ENCODE peak calls at places on chromosomes 7 and 10, in four cellular contexts. Y is PC-9, T is HFFc6, F is fibroblast of mammary gland. Z is an unnamed sample.

GRCh38 chr10:43043342-43043772 is 33.5 kb upstream of the RET start:
- DNase-seq in Y (no peak), T (no peak), F (no peak), Z (no peak)

GRCh38 chr7:115269486-115269885 is 347.6 kb downstream of the MDFIC start:
- DNase-seq in Y (no peak), T (no peak), F (peak), Z (no peak)

GRCh38 chr7:2466675-2467074 is 9.5 kb downstream of the GRIFIN start:
- DNase-seq in Y (no peak), T (no peak), F (no peak), Z (no peak)

GRCh38 chr10:130363899-130364298 is 227.7 kb downstream of the GLRX3 start:
- DNase-seq in Y (no peak), T (no peak), F (no peak), Z (no peak)

GRCh38 chr7:4225352-4225751 is 456.7 kb upstream of the FOXK1 start:
- DNase-seq in Y (no peak), T (no peak), F (no peak), Z (no peak)

GRCh38 chr7:121020652-121021051 is 32.1 kb downstream of the CPED1 start:
- DNase-seq in Y (peak), T (peak), F (peak), Z (no peak)

GRCh38 chr10:6068422-6068821 is 6.3 kb upstream of the IL2RA start:
- DNase-seq in Y (no peak), T (no peak), F (no peak), Z (peak)

GRCh38 chr7:86814980-86815379 is 171.3 kb downstream of the GRM3 start:
- DNase-seq in Y (no peak), T (no peak), F (peak), Z (no peak)

GRCh38 chr10:125850766-125851731 is 27.7 kb downstream of the BCCIP start:
- DNase-seq in Y (no peak), T (no peak), F (peak), Z (no peak)

GRCh38 chr10:89481662-89482061 is 53.7 kb downstream of the SLC16A12 start:
- DNase-seq in Y (peak), T (peak), F (peak), Z (no peak)

GRCh38 chr7:130912910-130913720 is 179.1 kb upstream of the KLF14 start:
- DNase-seq in Y (peak), T (peak), F (peak), Z (peak)

GRCh38 chr7:23072043-23072442 is 33.5 kb upstream of the KLHL7 start:
- DNase-seq in Y (no peak), T (peak), F (peak), Z (no peak)

GRCh38 chr7:156019776-156020565 is 207.7 kb upstream of the SHH start:
- DNase-seq in Y (no peak), T (no peak), F (no peak), Z (no peak)

GRCh38 chr7:157466473-157467261 is 129.9 kb downstream of the DNAJB6 start:
- DNase-seq in Y (no peak), T (no peak), F (no peak), Z (no peak)

GRCh38 chr10:86071758-86072157 is 294.8 kb downstream of the GRID1 start:
- DNase-seq in Y (no peak), T (no peak), F (no peak), Z (no peak)

GRCh38 chr7:146768941-146769340 is 652.3 kb downstream of the CNTNAP2 start:
- DNase-seq in Y (no peak), T (no peak), F (no peak), Z (no peak)

GRCh38 chr7:4215176-4215720 is 466.8 kb upstream of the FOXK1 start:
- DNase-seq in Y (no peak), T (no peak), F (no peak), Z (no peak)

GRCh38 chr7:5557920-5558401 is 134.3 kb upstream of the TNRC18 start:
- DNase-seq in Y (no peak), T (no peak), F (no peak), Z (peak)

GRCh38 chr7:73621168-73622063 is 2.9 kb downstream of the MLXIPL start:
- DNase-seq in Y (no peak), T (no peak), F (no peak), Z (no peak)

GRCh38 chr10:120473593-120473992 is 16.6 kb downstream of the PLPP4 start:
- DNase-seq in Y (no peak), T (no peak), F (no peak), Z (no peak)

GRCh38 chr7:45267262-45267661 is 109.7 kb downstream of the RAMP3 start:
- DNase-seq in Y (no peak), T (no peak), F (peak), Z (no peak)

GRCh38 chr10:88919041-88919440 is 33.5 kb downstream of the ACTA2 start:
- DNase-seq in Y (no peak), T (no peak), F (no peak), Z (no peak)

GRCh38 chr7:123995617-123996326 is 37.1 kb downstream of the TMEM229A start:
- DNase-seq in Y (no peak), T (no peak), F (no peak), Z (no peak)

GRCh38 chr7:124701955-124702354 is 63.6 kb downstream of the GPR37 start:
- DNase-seq in Y (no peak), T (no peak), F (no peak), Z (no peak)

GRCh38 chr10:133278577-133279265 is 2.1 kb upstream of the ADAM8 start:
- DNase-seq in Y (peak), T (peak), F (peak), Z (peak)
- TF ChIP-seq CTCF in Y (no peak), T (no peak), F (no peak), Z (no peak)

DNA sequence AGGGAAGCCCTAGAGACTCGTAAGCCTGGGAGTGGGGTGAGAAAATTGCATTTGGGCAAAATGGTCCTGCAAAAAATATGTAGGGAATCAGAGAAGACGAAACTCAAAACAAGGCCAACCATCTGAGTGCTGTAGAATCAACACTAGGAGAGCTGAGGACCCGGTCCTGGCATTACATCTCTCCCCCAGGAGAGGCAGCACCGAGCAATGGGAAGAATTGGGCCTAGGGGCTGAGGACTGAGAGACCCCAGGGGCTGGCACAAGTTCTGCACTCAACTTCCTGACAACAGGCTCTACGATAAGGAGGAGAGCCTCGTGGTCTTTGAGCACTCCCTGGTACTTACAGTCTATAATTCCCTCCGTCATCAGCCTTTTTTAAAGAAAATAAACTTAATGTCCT is 47.6 kb downstream of the BPGM start:
- DNase-seq in Y (no peak), T (no peak), F (no peak), Z (no peak)
- TF ChIP-seq CTCF in Y (peak), T (peak), F (peak), Z (no peak)

DNA sequence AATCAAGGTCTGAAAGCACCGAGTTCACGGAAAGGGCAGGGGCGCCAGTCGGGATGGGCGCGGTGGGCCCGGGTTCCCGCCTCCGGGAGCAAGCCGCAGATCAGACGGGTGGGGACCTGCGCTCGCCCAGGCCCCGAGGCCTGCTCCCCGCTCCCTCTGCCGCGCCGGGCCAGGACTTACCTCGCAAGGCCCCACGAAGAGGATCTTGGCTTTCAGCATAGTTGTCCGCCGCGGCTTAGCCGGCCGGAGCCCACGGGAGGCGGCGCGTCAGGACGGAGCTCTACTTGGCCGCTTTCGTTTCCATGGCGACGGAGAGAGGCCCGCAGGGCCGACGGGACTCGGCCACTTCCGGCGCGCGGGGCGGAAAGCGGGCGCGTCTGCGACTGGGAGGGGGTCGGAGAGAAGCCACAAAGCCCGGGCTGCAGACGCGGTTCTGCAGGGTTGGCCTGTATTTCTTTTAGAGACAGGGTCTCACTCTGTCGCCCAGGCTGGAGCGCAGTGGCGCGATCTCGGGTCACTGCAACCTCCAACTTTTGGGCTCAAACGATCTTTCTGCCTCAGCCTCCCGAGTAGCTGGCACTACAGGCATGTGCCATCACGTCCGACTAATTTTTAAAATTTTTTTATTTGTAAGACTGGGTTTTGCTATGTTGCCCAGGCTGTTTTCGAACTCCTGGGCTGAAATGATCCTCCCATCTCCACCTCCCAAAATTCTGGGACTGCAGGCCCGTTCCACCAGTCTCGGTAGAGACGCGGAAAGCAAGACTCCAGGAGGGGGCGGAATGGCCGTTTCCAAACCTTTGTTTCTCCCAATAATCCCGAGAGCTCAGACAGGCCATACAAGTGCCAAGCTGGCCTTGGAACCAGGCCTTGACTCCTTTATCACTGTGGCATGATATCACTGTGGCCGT is at the start of gene IFT22:
- DNase-seq in Y (peak), T (peak), F (peak), Z (peak)
- TF ChIP-seq CTCF in Y (no peak), T (peak), F (peak), Z (peak)

DNA sequence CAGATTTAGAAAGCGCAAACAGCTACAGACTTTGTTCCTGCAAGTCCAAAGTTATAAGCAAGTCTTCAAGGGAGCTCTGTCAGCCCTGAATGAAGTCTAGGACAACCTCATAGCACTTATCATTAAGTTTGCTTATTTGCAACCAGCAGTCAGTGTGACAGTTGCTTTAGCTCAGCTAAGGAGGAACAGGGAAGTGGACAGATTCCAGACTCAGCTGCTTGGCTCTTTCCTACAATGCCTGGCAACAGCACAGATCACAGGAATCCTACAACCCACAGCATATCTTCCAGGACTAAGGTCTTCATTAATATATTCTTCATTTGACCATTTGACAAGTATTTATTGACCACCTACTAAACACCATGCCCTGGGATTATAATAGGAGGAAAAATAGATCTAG is 17.5 kb upstream of the KIF5B start:
- DNase-seq in Y (no peak), T (no peak), F (peak), Z (no peak)
- TF ChIP-seq CTCF in Y (no peak), T (no peak), F (no peak), Z (no peak)

GRCh38 chr7:151110941-151111645 is 24.8 kb downstream of the AGAP3 start:
- DNase-seq in Y (peak), T (peak), F (peak), Z (peak)
- TF ChIP-seq CTCF in Y (peak), T (peak), F (peak), Z (peak)

GRCh38 chr10:79050896-79051555 is 17.7 kb upstream of the ZMIZ1 start:
- DNase-seq in Y (no peak), T (no peak), F (no peak), Z (peak)

GRCh38 chr10:79051766-79052165 is 17.0 kb upstream of the ZMIZ1 start:
- DNase-seq in Y (no peak), T (no peak), F (no peak), Z (peak)

GRCh38 chr10:79053081-79053434 is 15.7 kb upstream of the ZMIZ1 start:
- DNase-seq in Y (no peak), T (no peak), F (no peak), Z (no peak)

GRCh38 chr10:79053481-79054202 is 15.1 kb upstream of the ZMIZ1 start:
- DNase-seq in Y (no peak), T (no peak), F (no peak), Z (peak)

DNA sequence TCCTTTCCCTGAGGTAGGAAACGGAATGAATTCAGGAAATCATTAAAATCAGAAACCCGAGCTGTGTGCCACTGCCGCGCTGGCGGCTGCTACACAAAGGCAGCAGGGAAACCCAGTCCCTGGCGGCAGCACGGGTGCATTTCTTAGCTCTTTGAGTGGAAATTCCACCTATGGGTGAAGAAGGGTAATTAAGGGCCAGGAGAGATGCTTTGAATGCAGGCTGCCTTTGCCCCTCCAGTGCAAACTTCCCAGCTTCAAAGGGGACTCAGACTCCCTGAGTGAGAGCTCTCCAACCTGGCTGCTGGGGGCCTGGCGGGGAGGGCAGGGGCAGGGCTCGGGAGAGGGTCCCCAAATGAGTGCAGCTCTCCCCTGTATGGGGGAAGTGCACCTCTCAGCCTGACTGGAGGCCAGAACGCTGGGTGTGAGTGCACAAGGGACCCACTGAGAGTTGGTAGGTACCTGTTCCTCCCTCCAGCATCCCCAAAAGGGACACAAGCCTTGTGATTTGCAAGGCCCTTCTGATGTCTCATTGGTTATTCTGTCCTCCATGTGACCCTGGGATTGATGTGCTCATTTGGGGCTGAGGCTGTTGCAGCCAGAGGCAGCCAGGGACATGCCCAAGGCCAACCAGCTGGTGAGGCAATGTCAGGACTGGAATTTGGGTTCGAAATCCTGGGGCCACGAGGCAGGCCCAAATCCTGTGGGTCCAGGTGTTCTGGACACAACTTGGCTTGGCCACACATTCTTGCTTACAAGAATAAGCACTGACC is 16.3 kb upstream of the ZMIZ1 start:
- DNase-seq in Y (no peak), T (no peak), F (no peak), Z (peak)
- TF ChIP-seq CTCF in Y (peak), T (peak), F (no peak), Z (no peak)

GRCh38 chr7:47953822-47954221 is 5.6 kb upstream of the PKD1L1 start:
- DNase-seq in Y (no peak), T (no peak), F (no peak), Z (no peak)

GRCh38 chr7:47950714-47951113 is 2.4 kb upstream of the PKD1L1 start:
- DNase-seq in Y (peak), T (no peak), F (no peak), Z (peak)

GRCh38 chr7:47952224-47952623 is 4.0 kb upstream of the PKD1L1 start:
- DNase-seq in Y (no peak), T (no peak), F (no peak), Z (no peak)

GRCh38 chr7:47949703-47950102 is 1.4 kb upstream of the PKD1L1 start:
- DNase-seq in Y (no peak), T (no peak), F (no peak), Z (no peak)

GRCh38 chr7:47951374-47951773 is 3.1 kb upstream of the PKD1L1 start:
- DNase-seq in Y (peak), T (no peak), F (no peak), Z (no peak)
- TF ChIP-seq CTCF in Y (no peak), T (no peak), F (no peak), Z (no peak)

DNA sequence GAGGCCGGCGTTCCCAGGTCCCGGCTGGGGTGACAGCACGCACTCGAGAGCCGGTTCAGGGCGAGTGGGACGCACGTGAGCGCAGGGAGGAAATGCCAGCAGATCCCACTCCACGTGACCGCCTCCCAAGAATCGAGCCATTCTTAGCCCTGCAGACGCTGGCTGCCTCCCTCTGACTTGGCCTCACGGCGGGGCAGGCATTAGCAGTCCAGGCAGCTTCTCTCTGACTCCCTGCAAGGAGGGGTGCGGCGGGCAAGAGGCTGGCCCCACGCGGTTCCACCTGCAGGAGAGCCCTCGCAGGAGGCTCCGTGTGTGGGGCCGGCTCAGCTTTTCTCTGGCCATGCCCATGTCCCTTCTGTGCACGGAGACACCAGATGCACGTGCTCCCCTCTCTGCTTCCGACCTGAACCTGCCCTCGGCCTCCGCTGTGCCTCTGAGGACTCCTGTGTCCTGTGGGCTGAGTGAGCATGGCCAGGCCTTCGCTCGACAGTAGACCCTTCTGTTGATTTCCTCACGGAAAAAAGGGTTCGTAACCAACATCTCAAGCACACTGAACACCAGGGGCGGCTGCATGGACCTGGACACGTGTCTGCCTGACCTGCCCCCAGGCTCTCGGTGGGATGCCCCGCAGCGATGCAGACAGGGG is 10.2 kb downstream of the GPR146 start:
- DNase-seq in Y (no peak), T (no peak), F (no peak), Z (peak)
- TF ChIP-seq CTCF in Y (no peak), T (no peak), F (no peak), Z (no peak)

DNA sequence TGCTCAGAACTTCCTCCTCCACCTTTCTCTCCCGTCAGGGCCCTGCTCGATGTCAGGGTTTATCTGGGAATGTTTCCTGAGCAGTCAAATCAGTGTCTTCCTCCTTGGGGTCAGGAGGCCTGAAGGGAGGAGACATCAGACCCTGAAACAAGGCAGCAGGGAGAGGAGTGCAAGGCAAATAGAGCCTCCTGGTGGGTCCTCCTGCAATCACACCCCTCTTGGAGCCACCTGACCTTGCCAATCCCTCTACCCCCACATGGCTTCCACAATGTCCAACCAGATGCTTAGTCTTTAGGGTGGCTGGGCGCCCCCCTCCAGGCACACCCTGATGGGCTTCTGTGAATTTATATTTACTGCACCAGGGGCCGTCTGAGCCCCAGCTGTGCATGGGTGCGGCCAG is 12.2 kb downstream of the GPR26 start:
- DNase-seq in Y (no peak), T (no peak), F (no peak), Z (no peak)
- TF ChIP-seq CTCF in Y (no peak), T (peak), F (no peak), Z (no peak)